ENCODE peak calls at places on chromosomes 4 and X, in nine cellular contexts. Q is colonic mucosa; V is CD4-positive, CD25-positive, alpha-beta regulatory T cell; N is lower lobe of right lung; X is Panc1; B is endodermal cell; Y is CD4-positive, alpha-beta memory T cell; D is pancreas; O is mammary epithelial cell. I is an unnamed sample. For H3K36me3 and H3K4me1, the result is how much of the 10 kb centered on the place peaks cover.

GRCh38 chr4:83862471-83862870 is 326.6 kb downstream of the GPAT3 start:
- DNase-seq in O (no peak), N (peak), V (no peak), Q (no peak), X (no peak), B (no peak), D (no peak), Y (no peak), I (peak)

GRCh38 chr4:113760094-113760851 is 1.3 kb downstream of the CAMK2D start:
- DNase-seq in B (peak), D (peak), N (peak), Y (peak), Q (peak), V (peak), X (no peak), O (peak), I (no peak)

GRCh38 chr4:155599102-155599501 is 67.5 kb upstream of the GUCY1A1 start:
- DNase-seq in V (no peak), O (no peak), D (no peak), Y (no peak), B (no peak), X (no peak), Q (no peak), N (no peak), I (no peak)

GRCh38 chr4:142271832-142272231 is 574.3 kb downstream of the INPP4B start:
- DNase-seq in X (no peak), D (no peak), V (no peak), Q (no peak), O (no peak), Y (no peak), N (no peak), B (no peak), I (no peak)

GRCh38 chrX:103756736-103757135 is 19.9 kb upstream of the PLP1 start:
- DNase-seq in X (no peak), B (no peak), O (no peak), Y (no peak), D (no peak), V (no peak), Q (no peak), N (no peak), I (no peak)

GRCh38 chrX:26215869-26216268 is at the start of gene MAGEB5:
- DNase-seq in D (no peak), Y (no peak), X (no peak), Q (no peak), N (no peak), B (no peak), O (no peak), V (no peak), I (no peak)

GRCh38 chr4:88037936-88038335 is 30.5 kb downstream of the PKD2 start:
- DNase-seq in N (no peak), V (no peak), O (no peak), D (no peak), Y (no peak), Q (no peak), B (no peak), X (no peak), I (no peak)

GRCh38 chr4:136651932-136652331 is 880.4 kb downstream of the PCDH18 start:
- DNase-seq in O (no peak), D (no peak), Q (no peak), B (no peak), X (no peak), N (no peak), Y (no peak), V (no peak), I (no peak)

GRCh38 chr4:98639523-98639922 is 18.9 kb downstream of the TSPAN5 start:
- DNase-seq in O (no peak), Q (no peak), Y (no peak), X (no peak), V (peak), B (no peak), N (no peak), D (no peak), I (no peak)

GRCh38 chr4:115973768-115974167 is 860.3 kb upstream of the NDST4 start:
- DNase-seq in N (no peak), B (peak), D (no peak), Q (no peak), X (no peak), Y (no peak), V (no peak), O (no peak), I (no peak)

GRCh38 chr4:15707363-15707715 is 4.5 kb downstream of the BST1 start:
- DNase-seq in Q (no peak), D (no peak), V (no peak), Y (no peak), X (no peak), N (no peak), B (no peak), O (no peak), I (no peak)

GRCh38 chr4:98193459-98194105 is 50.3 kb upstream of the STPG2 start:
- DNase-seq in B (no peak), Q (no peak), N (no peak), D (no peak), V (no peak), Y (no peak), O (peak), X (no peak), I (no peak)

GRCh38 chrX:19824603-19825002 is 62.8 kb downstream of the SH3KBP1 start:
- DNase-seq in V (no peak), Y (peak), N (no peak), X (no peak), D (no peak), Q (no peak), B (no peak), O (no peak), I (no peak)

GRCh38 chr4:8345053-8345945 is 75.7 kb downstream of the HTRA3 start:
- DNase-seq in O (no peak), D (no peak), X (no peak), Q (no peak), B (peak), V (no peak), Y (no peak), N (no peak), I (no peak)

GRCh38 chr4:60952921-60953320 is 247.2 kb upstream of the ADGRL3 start:
- DNase-seq in O (no peak), Y (no peak), N (no peak), V (no peak), D (no peak), B (no peak), X (no peak), Q (no peak), I (no peak)

GRCh38 chr4:140704392-140704955 is 51.7 kb downstream of the TBC1D9 start:
- DNase-seq in B (no peak), V (no peak), X (no peak), N (no peak), Y (no peak), O (no peak), Q (no peak), D (no peak), I (no peak)

GRCh38 chr4:26058537-26058936 is 144.5 kb downstream of the SMIM20 start:
- DNase-seq in Y (no peak), V (no peak), B (no peak), O (peak), X (no peak), D (peak), N (no peak), Q (no peak), I (no peak)

GRCh38 chr4:4395849-4396627 is 9.1 kb downstream of the NSG1 start:
- DNase-seq in X (no peak), Y (no peak), V (no peak), B (peak), N (peak), D (no peak), O (no peak), Q (no peak), I (no peak)

DNA sequence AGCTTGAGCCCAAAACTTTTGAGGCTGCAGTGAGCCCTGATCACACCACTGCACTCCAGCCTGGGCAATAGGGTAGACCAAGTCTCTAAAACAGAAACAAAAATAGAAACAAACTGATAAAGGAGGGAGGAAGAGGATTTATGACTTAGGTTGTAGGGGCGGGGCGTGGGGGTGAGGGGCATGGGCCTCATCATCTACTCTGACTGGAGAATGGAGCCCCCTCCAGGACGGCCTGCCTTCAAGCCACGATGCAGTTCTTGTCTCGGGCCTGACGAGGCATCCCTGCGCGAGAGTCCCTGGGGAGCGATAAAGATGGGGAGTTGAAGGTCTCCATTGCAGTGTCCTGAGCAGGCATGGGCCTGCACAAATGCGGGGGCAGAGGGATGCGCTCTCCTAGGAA is 3.7 kb downstream of the PLP2 start:
- DNase-seq in Y (no peak), X (no peak), D (no peak), B (no peak), O (no peak), V (no peak), Q (no peak), N (no peak), I (no peak)
- H3K36me3 ChIP-seq in Y (under half), X (under half), D (under half), B (under half), O (under half), V (under half), Q (under half), N (under half), I (half or more)

GRCh38 chr4:184420881-184421416 is 53.4 kb downstream of the IRF2 start:
- DNase-seq in Y (peak), V (no peak), D (no peak), B (no peak), N (no peak), Q (no peak), O (no peak), X (no peak), I (no peak)

GRCh38 chr4:184415071-184415470 is 59.3 kb downstream of the IRF2 start:
- DNase-seq in X (no peak), B (no peak), D (no peak), V (no peak), Y (no peak), Q (no peak), N (no peak), O (peak), I (no peak)

GRCh38 chr4:184419976-184420375 is 54.4 kb downstream of the IRF2 start:
- DNase-seq in Q (no peak), V (no peak), B (no peak), N (no peak), Y (no peak), X (no peak), O (no peak), D (no peak), I (no peak)

GRCh38 chr4:184416913-184417734 is 57.2 kb downstream of the IRF2 start:
- DNase-seq in Q (no peak), O (peak), D (no peak), X (no peak), Y (peak), V (peak), B (no peak), N (no peak), I (no peak)

GRCh38 chr4:184417802-184418511 is 56.4 kb downstream of the IRF2 start:
- DNase-seq in O (peak), N (no peak), Y (peak), Q (no peak), V (no peak), D (no peak), B (no peak), X (peak), I (no peak)
- H3K4me1 ChIP-seq in O (under half), N (half or more), Y (half or more), Q (under half), V (half or more), D (under half), B (under half), X (under half), I (under half)

GRCh38 chr4:118824141-118824540 is 11.8 kb downstream of the SEC24D start:
- DNase-seq in O (no peak), B (no peak), D (no peak), X (no peak), Y (no peak), Q (no peak), V (no peak), N (no peak), I (no peak)
- H3K36me3 ChIP-seq in O (under half), B (half or more), D (under half), X (under half), Y (under half), Q (under half), V (under half), N (under half), I (under half)

GRCh38 chr4:184420402-184420801 is 53.9 kb downstream of the IRF2 start:
- DNase-seq in O (no peak), Y (no peak), Q (no peak), D (no peak), B (no peak), V (no peak), N (no peak), X (no peak), I (no peak)
- H3K4me1 ChIP-seq in O (under half), Y (half or more), Q (under half), D (under half), B (under half), V (half or more), N (half or more), X (under half), I (under half)